ENCODE peak calls at places on chromosomes 7 and 10, in four cellular contexts. F, V, A and I are unnamed samples.

GRCh38 chr7:130205084-130205947 is at the start of gene TMEM209:
- DNase-seq in V (peak), F (peak), A (peak), I (peak)

GRCh38 chr7:120229094-120229493 is 43.9 kb upstream of the KCND2 start:
- DNase-seq in A (no peak), V (no peak), F (no peak), I (no peak)

GRCh38 chr10:8056891-8057331 is 2.4 kb downstream of the GATA3 start:
- DNase-seq in A (no peak), F (no peak), V (no peak), I (no peak)

GRCh38 chr10:107701947-107702346 is 537.4 kb upstream of the SORCS1 start:
- DNase-seq in A (no peak), V (no peak), F (peak), I (no peak)

GRCh38 chr10:44114441-44114840 is 270.5 kb downstream of the CXCL12 start:
- DNase-seq in V (no peak), F (no peak), A (no peak), I (no peak)

GRCh38 chr7:44280993-44281721 is 44.2 kb downstream of the CAMK2B start:
- DNase-seq in F (no peak), A (peak), V (no peak), I (peak)

GRCh38 chr10:55024718-55025117 is 223.7 kb upstream of the PCDH15 start:
- DNase-seq in A (no peak), F (no peak), V (peak), I (no peak)

GRCh38 chr10:49274886-49275285 is 24.1 kb upstream of the C10orf71 start:
- DNase-seq in F (no peak), A (no peak), V (no peak), I (no peak)

GRCh38 chr7:132169730-132170129 is 406.5 kb downstream of the PLXNA4 start:
- DNase-seq in A (no peak), F (no peak), V (no peak), I (no peak)

GRCh38 chr7:154848464-154848863 is 154.5 kb downstream of the PAXIP1 start:
- DNase-seq in A (no peak), F (no peak), V (no peak), I (no peak)

GRCh38 chr10:33157108-33157507 is 177.4 kb downstream of the NRP1 start:
- DNase-seq in F (peak), V (no peak), A (no peak), I (no peak)

GRCh38 chr10:115572740-115573455 is 479.7 kb downstream of the ATRNL1 start:
- DNase-seq in F (no peak), V (peak), A (no peak), I (no peak)

GRCh38 chr10:48792687-48793096 is 108.0 kb downstream of the WDFY4 start:
- DNase-seq in F (peak), A (no peak), V (no peak), I (no peak)

GRCh38 chr10:8300925-8301707 is 246.6 kb downstream of the GATA3 start:
- DNase-seq in F (no peak), V (no peak), A (no peak), I (no peak)

GRCh38 chr7:42831051-42831952 is 80.6 kb downstream of the C7orf25 start:
- DNase-seq in F (peak), V (peak), A (peak), I (no peak)

GRCh38 chr7:23918856-23919255 is 208.8 kb downstream of the STK31 start:
- DNase-seq in A (no peak), F (peak), V (no peak), I (no peak)

GRCh38 chr7:92691578-92691977 is 101.4 kb upstream of the FAM133B start:
- DNase-seq in V (no peak), F (peak), A (no peak), I (no peak)

GRCh38 chr10:7428673-7429350 is 18.0 kb upstream of the SFMBT2 start:
- DNase-seq in V (no peak), A (no peak), F (no peak), I (no peak)

GRCh38 chr7:26444554-26444953 is 152.9 kb downstream of the SNX10 start:
- DNase-seq in F (no peak), V (no peak), A (no peak), I (no peak)

GRCh38 chr10:2839081-2839725 is 228.1 kb upstream of the PFKP start:
- DNase-seq in F (peak), A (no peak), V (peak), I (no peak)

GRCh38 chr10:118832242-118832651 is 77.5 kb upstream of the CACUL1 start:
- DNase-seq in A (peak), F (peak), V (no peak), I (no peak)

GRCh38 chr10:10891437-10891836 is 126.2 kb upstream of the CELF2 start:
- DNase-seq in V (no peak), A (no peak), F (peak), I (no peak)

GRCh38 chr7:152756126-152756525 is 3.4 kb upstream of the ACTR3B start:
- DNase-seq in V (no peak), F (no peak), A (no peak), I (no peak)

GRCh38 chr7:45985902-45986301 is 64.8 kb upstream of the IGFBP3 start:
- DNase-seq in V (peak), F (peak), A (no peak), I (no peak)

GRCh38 chr7:101125989-101126650 is 784 bp upstream of the SERPINE1 start:
- DNase-seq in V (no peak), A (peak), F (peak), I (no peak)

GRCh38 chr10:74882831-74883230 is 56.4 kb downstream of the KAT6B start:
- DNase-seq in A (no peak), V (no peak), F (peak), I (no peak)

GRCh38 chr7:159321278-159321677 is 176.6 kb upstream of the VIPR2 start:
- DNase-seq in V (no peak), A (no peak), F (no peak), I (no peak)

GRCh38 chr10:105950410-105950809 is 1214.1 kb downstream of the SORCS1 start:
- DNase-seq in V (peak), A (no peak), F (peak), I (no peak)

GRCh38 chr7:141389423-141389822 is 161.8 kb upstream of the AGK start:
- DNase-seq in F (no peak), V (no peak), A (no peak), I (no peak)

GRCh38 chr10:37952926-37953325 is 23.5 kb downstream of the ZNF25 start:
- DNase-seq in V (no peak), F (no peak), A (no peak), I (no peak)

GRCh38 chr10:69731184-69731583 is 70.5 kb upstream of the COL13A1 start:
- DNase-seq in F (peak), V (no peak), A (no peak), I (no peak)

GRCh38 chr10:1631282-1631681 is 106.0 kb downstream of the ADARB2 start:
- DNase-seq in V (no peak), A (no peak), F (no peak), I (no peak)

GRCh38 chr7:114422478-114423217 is 8.0 kb downstream of the FOXP2 start:
- DNase-seq in V (no peak), F (no peak), A (no peak), I (no peak)
- TF ChIP-seq CTCF in V (peak), F (peak), A (no peak), I (no peak)

DNA sequence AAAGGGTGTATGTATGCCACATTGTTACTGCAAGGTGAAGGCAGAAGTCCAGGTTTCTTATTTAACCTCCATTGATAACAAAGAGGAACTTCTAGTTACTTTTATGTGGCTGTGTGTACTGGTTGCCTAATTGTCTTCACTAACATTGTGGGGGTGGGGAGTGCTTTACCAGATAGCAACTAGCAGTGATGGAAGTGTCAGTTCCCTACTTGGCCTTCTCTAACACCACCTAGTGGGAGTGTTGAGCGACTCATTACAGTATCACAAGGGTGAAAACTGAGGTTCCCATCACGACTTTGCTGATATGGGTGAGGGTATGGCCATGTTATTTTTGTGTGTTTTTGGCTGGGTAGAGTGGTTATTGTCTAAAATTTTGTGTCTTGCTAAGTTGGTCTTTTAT is 274.4 kb downstream of the THSD7A start:
- DNase-seq in F (peak), V (peak), A (peak), I (no peak)
- TF ChIP-seq CTCF in F (peak), V (peak), A (no peak), I (no peak)

GRCh38 chr7:124171068-124171467 is 138.2 kb upstream of the TMEM229A start:
- DNase-seq in F (peak), V (peak), A (no peak), I (no peak)
- TF ChIP-seq CTCF in F (peak), V (peak), A (no peak), I (no peak)

GRCh38 chr7:142908921-142909870 is 23.7 kb upstream of the TRPV6 start:
- DNase-seq in V (peak), A (no peak), F (no peak), I (no peak)
- TF ChIP-seq CTCF in V (no peak), A (no peak), F (peak), I (no peak)

GRCh38 chr10:24552346-24553016 is 171.2 kb downstream of the ARHGAP21 start:
- DNase-seq in A (no peak), V (peak), F (peak), I (no peak)
- TF ChIP-seq CTCF in A (no peak), V (peak), F (peak), I (no peak)

DNA sequence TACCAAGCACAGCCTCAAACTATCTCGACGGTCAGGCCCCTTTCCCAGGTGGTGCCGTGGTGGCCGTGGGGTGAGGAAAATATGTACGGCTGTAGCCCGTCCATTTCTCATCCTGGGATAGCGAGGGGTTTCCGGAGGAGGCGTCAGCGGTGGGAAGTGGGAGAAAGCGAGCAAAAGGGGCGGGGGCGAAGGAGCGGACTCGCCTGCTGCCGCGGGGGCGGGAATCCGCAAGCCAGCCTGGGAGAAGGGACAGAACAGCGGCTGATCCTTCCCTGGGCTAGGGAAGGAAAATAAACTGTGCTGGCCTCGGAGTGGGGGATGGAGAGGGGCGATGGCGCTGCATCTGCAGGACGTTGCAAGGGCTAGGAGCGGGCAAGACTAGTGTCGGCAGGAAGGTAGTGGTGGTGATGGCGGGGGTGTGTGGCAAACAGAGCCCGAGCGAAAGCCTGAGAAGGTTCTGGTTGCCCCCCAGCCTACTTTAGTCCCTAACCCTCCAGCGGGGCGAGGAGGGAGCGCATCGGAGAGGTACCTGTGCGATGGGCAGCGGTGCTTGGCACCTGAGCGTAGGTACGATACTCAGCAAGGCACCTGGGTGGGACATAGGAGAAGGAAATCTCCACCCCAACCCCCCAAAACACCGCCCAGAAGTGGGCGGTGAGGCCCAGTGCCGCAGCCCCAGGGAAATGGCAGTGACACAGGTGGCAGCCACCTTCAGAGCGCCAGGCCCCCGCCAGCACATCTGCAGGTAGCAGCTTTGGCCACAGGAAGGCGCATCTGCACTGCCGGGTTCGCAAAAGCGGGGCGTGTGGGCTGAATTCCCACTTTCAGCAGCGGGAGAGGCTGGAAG is 49.9 kb upstream of the STEAP1B start:
- DNase-seq in F (no peak), V (peak), A (no peak), I (peak)
- TF ChIP-seq CTCF in F (peak), V (peak), A (peak), I (no peak)

GRCh38 chr7:40836218-40836617 is 701.4 kb downstream of the SUGCT start:
- DNase-seq in V (no peak), F (peak), A (no peak), I (no peak)

GRCh38 chr7:40829201-40829600 is 694.4 kb downstream of the SUGCT start:
- DNase-seq in A (no peak), V (no peak), F (no peak), I (no peak)

GRCh38 chr7:40828686-40829085 is 693.9 kb downstream of the SUGCT start:
- DNase-seq in F (peak), V (no peak), A (no peak), I (no peak)

GRCh38 chr7:40833541-40834234 is 698.9 kb downstream of the SUGCT start:
- DNase-seq in A (no peak), F (peak), V (peak), I (no peak)
- TF ChIP-seq CTCF in A (no peak), F (peak), V (no peak), I (no peak)